ENCODE peak calls at places on chromosomes 16 and 17, in four cellular contexts. Q is AG04449, E is neural crest cell, A is AG09319. H is an unnamed sample.

GRCh38 chr17:74231846-74232713 is 18.7 kb downstream of the TTYH2 start:
- DNase-seq in Q (no peak), E (no peak), A (no peak), H (no peak)

GRCh38 chr16:74998481-74999207 is at the start of gene ZNRF1:
- DNase-seq in Q (no peak), E (peak), A (peak), H (no peak)

GRCh38 chr16:50292566-50292948 is 26.2 kb downstream of the ADCY7 start:
- DNase-seq in Q (no peak), E (no peak), A (no peak), H (no peak)

GRCh38 chr16:81616321-81617020 is 162.6 kb upstream of the PLCG2 start:
- DNase-seq in Q (no peak), E (no peak), A (no peak), H (no peak)

GRCh38 chr17:55496094-55496881 is 15.0 kb downstream of the SMIM36 start:
- DNase-seq in Q (no peak), E (no peak), A (no peak), H (no peak)

GRCh38 chr17:40432864-40433528 is 10.3 kb upstream of the IGFBP4 start:
- DNase-seq in Q (no peak), E (no peak), A (no peak), H (no peak)

GRCh38 chr16:57670206-57670605 is 2.1 kb downstream of the ADGRG3 start:
- DNase-seq in Q (no peak), E (no peak), A (no peak), H (no peak)

GRCh38 chr17:83096401-83097220 is 17.2 kb downstream of the METRNL start:
- DNase-seq in Q (no peak), E (no peak), A (no peak), H (no peak)

GRCh38 chr17:61997649-61998048 is 67.4 kb downstream of the MED13 start:
- DNase-seq in Q (no peak), E (no peak), A (peak), H (peak)

GRCh38 chr17:34487616-34488015 is 91.8 kb upstream of the TMEM132E start:
- DNase-seq in Q (no peak), E (no peak), A (no peak), H (no peak)

GRCh38 chr17:64491034-64491860 is 5.6 kb downstream of the POLG2 start:
- DNase-seq in Q (no peak), E (no peak), A (no peak), H (no peak)

GRCh38 chr17:73585583-73585982 is 58.7 kb downstream of the SDK2 start:
- DNase-seq in Q (no peak), E (no peak), A (no peak), H (no peak)

GRCh38 chr17:19284005-19284959 is 47.1 kb downstream of the EPN2 start:
- DNase-seq in Q (no peak), E (no peak), A (no peak), H (no peak)

GRCh38 chr17:44905006-44906000 is 6.1 kb upstream of the EFTUD2 start:
- DNase-seq in Q (no peak), E (no peak), A (no peak), H (no peak)

GRCh38 chr17:7204335-7204734 is 15.3 kb downstream of the DLG4 start:
- DNase-seq in Q (no peak), E (no peak), A (no peak), H (no peak)

GRCh38 chr17:62760059-62760887 is 47.8 kb downstream of the MARCHF10 start:
- DNase-seq in Q (peak), E (no peak), A (peak), H (no peak)

GRCh38 chr17:6713130-6713917 is at the start of gene SLC13A5:
- DNase-seq in Q (no peak), E (peak), A (no peak), H (no peak)

GRCh38 chr17:57442914-57443571 is 186.7 kb downstream of the MSI2 start:
- DNase-seq in Q (no peak), E (no peak), A (no peak), H (no peak)

GRCh38 chr16:85401370-85401916 is 211.7 kb upstream of the GSE1 start:
- DNase-seq in Q (no peak), E (no peak), A (no peak), H (no peak)

GRCh38 chr16:89018605-89019158 is 41.7 kb upstream of the CBFA2T3 start:
- DNase-seq in Q (no peak), E (no peak), A (no peak), H (no peak)

GRCh38 chr16:50547944-50548658 is at the start of gene NKD1:
- DNase-seq in Q (no peak), E (peak), A (no peak), H (no peak)

GRCh38 chr16:53882310-53882709 is 178.4 kb downstream of the FTO start:
- DNase-seq in Q (no peak), E (no peak), A (no peak), H (no peak)

GRCh38 chr17:28738680-28739384 is 5.0 kb upstream of the TRAF4 start:
- DNase-seq in Q (no peak), E (no peak), A (no peak), H (no peak)

GRCh38 chr17:27315322-27315721 is 21.4 kb downstream of the WSB1 start:
- DNase-seq in Q (peak), E (no peak), A (peak), H (peak)

GRCh38 chr16:49795513-49795912 is 60.4 kb downstream of the ZNF423 start:
- DNase-seq in Q (no peak), E (no peak), A (no peak), H (no peak)

GRCh38 chr17:8719291-8720246 is 25.1 kb downstream of the CCDC42 start:
- DNase-seq in Q (no peak), E (no peak), A (no peak), H (no peak)

GRCh38 chr17:41687828-41688640 is 651 bp upstream of the EIF1 start:
- DNase-seq in Q (no peak), E (no peak), A (no peak), H (no peak)

GRCh38 chr17:49549311-49549605 is 26.4 kb upstream of the NXPH3 start:
- DNase-seq in Q (no peak), E (no peak), A (no peak), H (no peak)

GRCh38 chr16:89964201-89964600 is 15.6 kb downstream of the DEF8 start:
- DNase-seq in Q (no peak), E (no peak), A (no peak), H (no peak)

DNA sequence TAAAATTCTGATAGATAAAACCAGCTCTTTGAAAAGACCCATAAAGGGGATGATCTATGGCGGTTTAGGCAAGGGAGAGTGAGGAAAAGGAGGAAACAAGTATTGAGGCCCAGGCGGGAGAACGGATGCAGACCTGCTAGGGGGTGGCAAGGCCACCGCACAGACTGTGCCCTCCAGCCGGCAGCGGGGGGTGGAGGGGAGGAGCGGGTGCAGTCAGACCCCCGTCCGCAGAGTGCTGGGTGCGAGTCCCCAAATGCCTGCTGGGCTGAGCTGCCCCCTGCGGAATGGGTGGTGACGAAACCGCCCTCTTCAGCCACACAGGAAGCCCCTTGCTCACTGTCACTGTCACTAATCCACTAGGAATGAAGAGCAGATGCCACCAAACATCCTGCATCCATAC is 46.0 kb downstream of the LMF1 start:
- DNase-seq in Q (no peak), E (no peak), A (no peak), H (no peak)
- TF ChIP-seq CTCF in Q (no peak), E (no peak), A (no peak), H (no peak)

GRCh38 chr16:87982491-87983415 is 31.5 kb downstream of the BANP start:
- DNase-seq in Q (no peak), E (no peak), A (no peak), H (no peak)
- TF ChIP-seq CTCF in Q (no peak), E (no peak), A (no peak), H (no peak)

GRCh38 chr17:80029235-80029974 is 6.3 kb downstream of the TBC1D16 start:
- DNase-seq in Q (peak), E (no peak), A (no peak), H (peak)
- TF ChIP-seq CTCF in Q (no peak), E (no peak), A (no peak), H (no peak)

GRCh38 chr16:12391974-12392373 is 411.7 kb downstream of the CPPED1 start:
- DNase-seq in Q (no peak), E (no peak), A (no peak), H (no peak)

GRCh38 chr16:12393208-12393607 is 410.5 kb downstream of the CPPED1 start:
- DNase-seq in Q (no peak), E (no peak), A (no peak), H (no peak)

GRCh38 chr16:12390074-12390473 is 413.5 kb downstream of the SNX29 start:
- DNase-seq in Q (no peak), E (no peak), A (no peak), H (no peak)

GRCh38 chr16:12390644-12391043 is 413.0 kb downstream of the CPPED1 start:
- DNase-seq in Q (no peak), E (no peak), A (no peak), H (no peak)

DNA sequence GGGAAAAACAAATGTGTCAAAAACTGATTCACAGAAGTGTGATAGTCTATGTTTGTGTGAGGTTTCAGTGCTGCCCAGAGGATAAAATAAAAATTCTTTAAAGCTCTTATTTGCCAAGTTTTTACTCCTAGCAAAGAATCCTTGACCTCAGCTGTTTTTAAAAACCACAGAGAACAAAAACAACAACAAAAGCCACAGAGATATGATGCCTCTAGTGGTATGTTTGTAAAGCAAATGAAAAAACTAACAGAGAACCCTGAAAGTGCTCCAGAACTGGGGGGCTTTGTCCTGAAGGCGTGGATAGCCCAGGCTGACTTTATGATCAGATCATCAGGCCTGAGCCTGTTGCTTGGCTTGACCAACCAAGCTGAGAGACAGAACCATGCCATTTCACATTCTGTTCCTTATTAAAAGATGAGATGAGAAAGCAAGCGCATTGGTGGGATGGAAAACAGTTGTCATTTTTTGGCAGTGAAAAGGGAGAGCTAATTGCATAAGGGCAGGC is 411.1 kb downstream of the CPPED1 start:
- DNase-seq in Q (no peak), E (no peak), A (no peak), H (no peak)
- TF ChIP-seq CTCF in Q (no peak), E (peak), A (peak), H (peak)

DNA sequence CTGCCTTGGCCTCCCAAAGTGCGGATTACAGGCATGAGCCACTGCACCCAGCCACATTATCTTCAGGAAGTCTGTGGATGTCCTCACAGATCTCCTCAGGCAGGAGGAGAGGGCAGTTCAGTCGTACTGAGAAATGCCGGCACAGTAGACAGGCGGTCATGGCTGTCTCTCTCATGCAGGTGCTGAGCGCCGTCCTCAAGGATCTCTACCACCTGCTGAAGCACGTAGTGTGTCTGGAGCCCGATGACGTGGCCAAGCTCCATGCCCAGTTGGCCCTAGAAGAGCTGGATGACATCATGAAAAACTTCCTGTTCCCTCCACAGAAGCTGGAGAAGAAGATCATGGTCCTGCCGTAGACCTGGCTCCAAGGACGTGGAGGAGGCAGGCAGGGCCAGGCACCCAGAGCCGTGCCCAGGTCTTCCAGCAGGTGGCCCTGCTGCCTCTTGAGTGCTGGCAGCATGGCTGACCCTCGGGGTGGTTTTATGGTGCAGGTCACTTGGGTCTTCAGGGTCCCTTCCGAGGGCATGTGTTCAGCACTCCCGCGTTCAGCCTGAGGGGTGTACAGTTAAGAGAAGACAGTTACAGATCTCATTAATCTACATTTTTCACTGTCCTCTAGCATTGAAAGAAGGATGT is 22.0 kb upstream of the HAS3 start:
- DNase-seq in Q (no peak), E (no peak), A (no peak), H (no peak)
- TF ChIP-seq CTCF in Q (no peak), E (peak), A (no peak), H (no peak)

GRCh38 chr17:79984877-79985276 is 50.8 kb downstream of the TBC1D16 start:
- DNase-seq in Q (no peak), E (no peak), A (no peak), H (no peak)
- TF ChIP-seq CTCF in Q (no peak), E (no peak), A (no peak), H (no peak)

H was measured in BJ.